ENCODE peak calls at places on chromosomes 11 and 22, in six cellular contexts. M is esophagus squamous epithelium, W is ovary, R is pancreas, O is tibial artery, G is colonic mucosa. F is an unnamed sample.

GRCh38 chr11:64267207-64267945 is 16.0 kb downstream of the PLCB3 start:
- DNase-seq in M (no peak), W (peak; percentile 66), R (peak; percentile 65), O (no peak), G (peak; percentile 60), F (no peak)

GRCh38 chr11:23865341-23865975 is 631.4 kb upstream of the LUZP2 start:
- DNase-seq in M (no peak), W (no peak), R (no peak), O (no peak), G (no peak), F (no peak)

GRCh38 chr22:43110927-43111623 is 525 bp downstream of the BIK start:
- DNase-seq in M (no peak), W (peak; percentile 50), R (peak; percentile 75), O (no peak), G (peak; percentile 50), F (peak; percentile 55)

GRCh38 chr11:132719684-132720083 is 812.6 kb downstream of the OPCML start:
- DNase-seq in M (no peak), W (no peak), R (no peak), O (no peak), G (no peak), F (no peak)

GRCh38 chr22:17077255-17077654 is 7.5 kb upstream of the IL17RA start:
- DNase-seq in M (no peak), W (no peak), R (no peak), O (no peak), G (no peak), F (no peak)

GRCh38 chr11:3052567-3052966 is 4.7 kb downstream of the CARS1 start:
- DNase-seq in M (no peak), W (peak; percentile 24), R (no peak), O (no peak), G (no peak), F (peak; percentile 46)

GRCh38 chr11:109697140-109697843 is 275.3 kb downstream of the C11orf87 start:
- DNase-seq in M (no peak), W (no peak), R (no peak), O (no peak), G (no peak), F (no peak)

GRCh38 chr11:24623121-24623520 is 126.3 kb downstream of the LUZP2 start:
- DNase-seq in M (no peak), W (no peak), R (no peak), O (no peak), G (no peak), F (no peak)

GRCh38 chr22:17085277-17086091 is 684 bp downstream of the IL17RA start:
- DNase-seq in M (no peak), W (no peak), R (peak; percentile 60), O (peak; percentile 50), G (peak; percentile 48), F (peak; percentile 61)

GRCh38 chr22:29113329-29113728 is 40.5 kb downstream of the KREMEN1 start:
- DNase-seq in M (no peak), W (no peak), R (no peak), O (no peak), G (no peak), F (no peak)

GRCh38 chr11:93844568-93844967 is 5.8 kb downstream of the VSTM5 start:
- DNase-seq in M (no peak), W (no peak), R (no peak), O (no peak), G (no peak), F (no peak)

GRCh38 chr11:128291043-128291442 is 296.3 kb downstream of the ETS1 start:
- DNase-seq in M (no peak), W (no peak), R (no peak), O (no peak), G (no peak), F (no peak)

GRCh38 chr11:23403210-23404185 is 543.2 kb upstream of the CCDC179 start:
- DNase-seq in M (no peak), W (peak; percentile 30), R (peak; percentile 6), O (no peak), G (no peak), F (peak; percentile 73)

GRCh38 chr22:44698531-44699421 is 3.2 kb upstream of the PRR5 start:
- DNase-seq in M (no peak), W (peak; percentile 71), R (no peak), O (no peak), G (no peak), F (no peak)

GRCh38 chr11:16195659-16196058 is 160.7 kb downstream of the SOX6 start:
- DNase-seq in M (no peak), W (no peak), R (no peak), O (no peak), G (no peak), F (no peak)

GRCh38 chr11:10477690-10478046 is 22.6 kb downstream of the AMPD3 start:
- DNase-seq in M (no peak), W (peak; percentile 17), R (no peak), O (no peak), G (no peak), F (no peak)

GRCh38 chr22:20244744-20245576 is 23.2 kb downstream of the RTN4R start:
- DNase-seq in M (no peak), W (no peak), R (no peak), O (no peak), G (no peak), F (no peak)

GRCh38 chr22:49207008-49207775 is 620.5 kb downstream of the BRD1 start:
- DNase-seq in M (no peak), W (peak; percentile 8), R (no peak), O (peak; percentile 2), G (no peak), F (no peak)

GRCh38 chr11:18367431-18367830 is 26.9 kb upstream of the LDHA start:
- DNase-seq in M (no peak), W (no peak), R (no peak), O (no peak), G (no peak), F (no peak)

GRCh38 chr11:76891285-76891684 is 30.6 kb downstream of the ACER3 start:
- DNase-seq in M (no peak), W (no peak), R (no peak), O (no peak), G (no peak), F (no peak)

GRCh38 chr11:20854214-20854613 is 184.8 kb downstream of the NELL1 start:
- DNase-seq in M (no peak), W (no peak), R (no peak), O (no peak), G (no peak), F (no peak)

GRCh38 chr11:2474059-2474901 is 29.5 kb downstream of the KCNQ1 start:
- DNase-seq in M (no peak), W (no peak), R (no peak), O (no peak), G (peak; percentile 70), F (no peak)

GRCh38 chr11:73975479-73975757 is 7.2 kb downstream of the UCP2 start:
- DNase-seq in M (no peak), W (peak; percentile 11), R (no peak), O (no peak), G (no peak), F (no peak)

GRCh38 chr11:78420796-78421209 is 3.2 kb upstream of the GAB2 start:
- DNase-seq in M (no peak), W (peak; percentile 69), R (no peak), O (peak; percentile 76), G (no peak), F (peak; percentile 77)

GRCh38 chr22:44616461-44616860 is 85.5 kb upstream of the PRR5 start:
- DNase-seq in M (no peak), W (no peak), R (no peak), O (no peak), G (no peak), F (no peak)

GRCh38 chr22:43209971-43210370 is 23.0 kb upstream of the TTLL12 start:
- DNase-seq in M (no peak), W (no peak), R (no peak), O (no peak), G (no peak), F (no peak)

GRCh38 chr22:43921361-43921760 is 2.2 kb upstream of the PNPLA3 start:
- DNase-seq in M (no peak), W (no peak), R (no peak), O (no peak), G (no peak), F (no peak)

GRCh38 chr11:86442420-86442819 is 67.7 kb downstream of the CCDC81 start:
- DNase-seq in M (no peak), W (no peak), R (no peak), O (no peak), G (no peak), F (no peak)

GRCh38 chr11:44775366-44776356 is 48.9 kb downstream of the TSPAN18 start:
- DNase-seq in M (no peak), W (no peak), R (peak; percentile 56), O (no peak), G (peak; percentile 64), F (no peak)

GRCh38 chr22:26169312-26170111 is at the start of gene SEZ6L:
- DNase-seq in M (no peak), W (peak; percentile 37), R (no peak), O (no peak), G (no peak), F (no peak)

GRCh38 chr11:86743223-86744118 is 56.9 kb upstream of the PRSS23 start:
- DNase-seq in M (no peak), W (no peak), R (no peak), O (peak; percentile 80), G (peak; percentile 27), F (no peak)

GRCh38 chr11:69644962-69645675 is 4.2 kb downstream of the CCND1 start:
- DNase-seq in M (no peak), W (no peak), R (no peak), O (no peak), G (no peak), F (no peak)
- H3K27ac ChIP-seq in M (peak overlapping the region; percentile 84), W (no peak overlapping the region), R (no peak overlapping the region), O (peak overlapping the region; percentile 96), G (no peak overlapping the region), F (no peak overlapping the region)

GRCh38 chr22:27551402-27551801 is 250.2 kb downstream of the MN1 start:
- DNase-seq in M (no peak), W (no peak), R (no peak), O (no peak), G (no peak), F (no peak)

GRCh38 chr22:27554841-27555456 is 246.6 kb downstream of the MN1 start:
- DNase-seq in M (no peak), W (no peak), R (no peak), O (no peak), G (no peak), F (no peak)

GRCh38 chr22:27552863-27553262 is 248.7 kb downstream of the MN1 start:
- DNase-seq in M (no peak), W (no peak), R (no peak), O (no peak), G (no peak), F (no peak)

GRCh38 chr22:27556371-27556770 is 245.2 kb downstream of the MN1 start:
- DNase-seq in M (no peak), W (no peak), R (no peak), O (no peak), G (no peak), F (no peak)

GRCh38 chr22:27554106-27554814 is 247.3 kb downstream of the MN1 start:
- DNase-seq in M (no peak), W (peak; percentile 78), R (no peak), O (no peak), G (peak; percentile 56), F (no peak)
- H3K4me3 ChIP-seq in M (no peak overlapping the region), W (no peak overlapping the region), R (no peak overlapping the region), O (no peak overlapping the region), G (no peak overlapping the region), F (no peak overlapping the region)

GRCh38 chr11:46392421-46393230 is 1.1 kb upstream of the CHRM4 start:
- DNase-seq in M (no peak), W (peak; percentile 92), R (peak; percentile 89), O (peak; percentile 75), G (peak; percentile 85), F (peak; percentile 84)
- H3K9me3 ChIP-seq in M (no peaks in the 10 kb centered on the region), W (no peaks in the 10 kb centered on the region), R (no peaks in the 10 kb centered on the region), O (no peaks in the 10 kb centered on the region), G (no peaks in the 10 kb centered on the region), F (no peaks in the 10 kb centered on the region)

GRCh38 chr22:46612341-46612903 is 7.8 kb upstream of the GRAMD4 start:
- DNase-seq in M (no peak), W (no peak), R (no peak), O (no peak), G (no peak), F (no peak)
- H3K27ac ChIP-seq in M (no peak overlapping the region), W (no peak overlapping the region), R (no peak overlapping the region), O (no peak overlapping the region), G (peak overlapping the region; percentile 34), F (no peak overlapping the region)

F was measured in left lung.